ENCODE peak calls at places on chromosomes 6 and 20, in five cellular contexts. One of them, this sample, is unnamed.
A peak's percentile ranks its signal among the peaks of the same experiment; 100 is the strongest.

GRCh38 chr20:52972965-52973819 is 1.0 kb downstream of the TSHZ2 start:
- DNase-seq in H1: peak; percentile 68
- DNase-seq in upper lobe of left lung: no peak
- DNase-seq in endothelial cell of umbilical vein: no peak
- DNase-seq in Panc1: no peak
- DNase-seq in this sample: peak; percentile 83

GRCh38 chr20:16052406-16052805 is 520.8 kb downstream of the KIF16B start:
- DNase-seq in H1: no peak
- DNase-seq in upper lobe of left lung: no peak
- DNase-seq in endothelial cell of umbilical vein: no peak
- DNase-seq in Panc1: no peak
- DNase-seq in this sample: no peak

GRCh38 chr20:36569847-36570429 is 3.5 kb upstream of the TGIF2 start:
- DNase-seq in H1: no peak
- DNase-seq in upper lobe of left lung: no peak
- DNase-seq in endothelial cell of umbilical vein: no peak
- DNase-seq in Panc1: no peak
- DNase-seq in this sample: no peak

GRCh38 chr6:49552596-49552995 is 2.1 kb downstream of the C6orf141 start:
- DNase-seq in H1: no peak
- DNase-seq in upper lobe of left lung: no peak
- DNase-seq in endothelial cell of umbilical vein: no peak
- DNase-seq in Panc1: no peak
- DNase-seq in this sample: no peak

GRCh38 chr20:1938464-1939269 is 43.5 kb downstream of the SIRPA start:
- DNase-seq in H1: no peak
- DNase-seq in upper lobe of left lung: peak; percentile 14
- DNase-seq in endothelial cell of umbilical vein: no peak
- DNase-seq in Panc1: no peak
- DNase-seq in this sample: no peak

GRCh38 chr20:3889489-3890409 is 562 bp downstream of the PANK2 start:
- DNase-seq in H1: peak; percentile 53
- DNase-seq in upper lobe of left lung: peak; percentile 64
- DNase-seq in endothelial cell of umbilical vein: peak; percentile 53
- DNase-seq in Panc1: no peak
- DNase-seq in this sample: no peak

GRCh38 chr6:142695016-142695415 is 250.0 kb downstream of the HIVEP2 start:
- DNase-seq in H1: no peak
- DNase-seq in upper lobe of left lung: no peak
- DNase-seq in endothelial cell of umbilical vein: no peak
- DNase-seq in Panc1: no peak
- DNase-seq in this sample: peak; percentile 42

GRCh38 chr6:13924146-13924948 is 405 bp upstream of the RNF182 start:
- DNase-seq in H1: peak; percentile 87
- DNase-seq in upper lobe of left lung: peak; percentile 29
- DNase-seq in endothelial cell of umbilical vein: peak; percentile 37
- DNase-seq in Panc1: no peak
- DNase-seq in this sample: no peak

GRCh38 chr6:157220485-157220884 is 102.8 kb downstream of the TMEM242 start:
- DNase-seq in H1: no peak
- DNase-seq in upper lobe of left lung: no peak
- DNase-seq in endothelial cell of umbilical vein: no peak
- DNase-seq in Panc1: no peak
- DNase-seq in this sample: no peak

GRCh38 chr6:16921399-16922110 is 160.3 kb upstream of the ATXN1 start:
- DNase-seq in H1: no peak
- DNase-seq in upper lobe of left lung: no peak
- DNase-seq in endothelial cell of umbilical vein: no peak
- DNase-seq in Panc1: no peak
- DNase-seq in this sample: no peak

GRCh38 chr20:48802216-48802615 is 25.6 kb downstream of the PREX1 start:
- DNase-seq in H1: no peak
- DNase-seq in upper lobe of left lung: no peak
- DNase-seq in endothelial cell of umbilical vein: no peak
- DNase-seq in Panc1: no peak
- DNase-seq in this sample: no peak

GRCh38 chr6:88368071-88368787 is 202.1 kb upstream of the CNR1 start:
- DNase-seq in H1: no peak
- DNase-seq in upper lobe of left lung: no peak
- DNase-seq in endothelial cell of umbilical vein: no peak
- DNase-seq in Panc1: no peak
- DNase-seq in this sample: no peak

GRCh38 chr6:123873974-123874373 is 70.3 kb downstream of the NKAIN2 start:
- DNase-seq in H1: no peak
- DNase-seq in upper lobe of left lung: no peak
- DNase-seq in endothelial cell of umbilical vein: no peak
- DNase-seq in Panc1: no peak
- DNase-seq in this sample: no peak

GRCh38 chr6:15263780-15264374 is 18.0 kb downstream of the JARID2 start:
- DNase-seq in H1: no peak
- DNase-seq in upper lobe of left lung: no peak
- DNase-seq in endothelial cell of umbilical vein: no peak
- DNase-seq in Panc1: no peak
- DNase-seq in this sample: no peak

GRCh38 chr6:15265787-15266186 is 19.9 kb downstream of the JARID2 start:
- DNase-seq in H1: no peak
- DNase-seq in upper lobe of left lung: no peak
- DNase-seq in endothelial cell of umbilical vein: peak; percentile 29
- DNase-seq in Panc1: no peak
- DNase-seq in this sample: no peak

GRCh38 chr6:15264902-15265761 is 19.3 kb downstream of the JARID2 start:
- DNase-seq in H1: no peak
- DNase-seq in upper lobe of left lung: no peak
- DNase-seq in endothelial cell of umbilical vein: no peak
- DNase-seq in Panc1: no peak
- DNase-seq in this sample: no peak

GRCh38 chr6:15266423-15266996 is 20.6 kb downstream of the JARID2 start:
- DNase-seq in H1: no peak
- DNase-seq in upper lobe of left lung: peak; percentile 49
- DNase-seq in endothelial cell of umbilical vein: peak; percentile 53
- DNase-seq in Panc1: no peak
- DNase-seq in this sample: no peak

DNA sequence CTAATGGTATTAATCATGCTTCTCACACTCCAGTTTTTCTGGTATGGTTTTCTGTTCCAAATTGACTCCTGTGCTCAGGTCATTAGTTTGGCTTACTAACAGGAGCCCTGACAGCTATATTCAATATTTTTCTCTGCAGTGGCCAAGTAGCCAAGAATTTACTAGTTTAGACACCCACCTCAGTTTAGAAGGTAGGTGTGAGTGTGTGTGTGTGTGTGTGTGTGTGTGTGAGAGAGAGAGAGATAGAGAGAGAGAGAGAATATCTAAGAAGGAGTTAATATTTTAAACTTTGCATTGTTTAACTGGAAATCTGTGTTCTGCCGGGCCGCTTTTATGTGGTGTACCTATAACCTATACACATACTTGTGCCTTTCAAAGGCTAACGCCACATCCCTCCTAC is 18.5 kb downstream of the JARID2 start:
- DNase-seq in H1: no peak
- DNase-seq in upper lobe of left lung: no peak
- DNase-seq in endothelial cell of umbilical vein: no peak
- DNase-seq in Panc1: no peak
- DNase-seq in this sample: no peak
- H3K4me1 ChIP-seq in H1: peaks cover 42% of the 10 kb centered on the region
- H3K4me1 ChIP-seq in upper lobe of left lung: peaks cover 63% of the 10 kb centered on the region
- H3K4me1 ChIP-seq in endothelial cell of umbilical vein: peaks cover 29% of the 10 kb centered on the region
- H3K4me1 ChIP-seq in Panc1: no peaks in the 10 kb centered on the region
- H3K4me1 ChIP-seq in this sample: peaks cover 80% of the 10 kb centered on the region

DNA sequence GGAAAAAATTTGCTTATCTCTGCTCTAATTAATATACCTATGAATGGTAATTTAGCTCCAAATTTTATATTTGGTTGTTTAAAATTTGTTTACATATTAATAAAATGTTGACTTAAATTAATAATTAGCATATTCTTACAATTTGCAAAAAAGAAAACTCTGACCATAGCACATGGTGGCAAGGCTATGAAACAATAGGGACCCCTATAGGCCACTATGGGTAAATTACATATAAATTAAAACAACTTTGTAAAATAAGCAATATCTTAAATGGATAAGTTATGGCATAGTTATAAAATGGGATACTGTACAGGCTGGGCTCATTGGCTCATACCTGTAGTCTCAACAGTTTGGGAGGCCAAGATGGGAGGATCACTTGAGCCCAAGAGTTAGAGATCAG is 76.0 kb downstream of the MKKS start:
- DNase-seq in H1: no peak
- DNase-seq in upper lobe of left lung: no peak
- DNase-seq in endothelial cell of umbilical vein: peak; percentile 37
- DNase-seq in Panc1: no peak
- DNase-seq in this sample: no peak
- TF ChIP-seq CTCF in H1: peak; percentile 41
- TF ChIP-seq CTCF in upper lobe of left lung: no peak
- TF ChIP-seq CTCF in endothelial cell of umbilical vein: peak; percentile 13
- TF ChIP-seq CTCF in Panc1: peak; percentile 32
- TF ChIP-seq CTCF in this sample: no peak

DNA sequence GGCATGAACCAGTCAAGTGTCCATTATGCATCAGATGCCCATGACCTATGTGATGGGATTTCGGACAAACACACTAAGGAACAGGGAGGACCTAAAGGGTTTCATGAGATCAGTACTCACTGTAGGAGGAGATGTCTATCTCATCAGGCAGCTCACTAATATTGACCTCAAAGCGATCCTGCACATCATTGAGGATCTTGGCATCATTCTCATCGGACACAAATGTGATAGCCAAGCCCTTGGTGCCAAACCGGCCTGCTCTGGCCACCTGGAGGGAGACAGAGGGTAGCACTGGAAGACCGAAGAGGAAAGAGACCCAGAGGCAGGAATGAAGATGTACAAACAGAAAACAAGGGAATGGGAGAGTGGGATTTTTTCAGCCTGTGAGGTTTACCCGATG is 1.9 kb downstream of the MCCD1 start:
- DNase-seq in H1: no peak
- DNase-seq in upper lobe of left lung: no peak
- DNase-seq in endothelial cell of umbilical vein: no peak
- DNase-seq in Panc1: no peak
- DNase-seq in this sample: no peak
- TF ChIP-seq POLR2AphosphoS5 in H1: peak; percentile 25
- TF ChIP-seq POLR2AphosphoS5 in upper lobe of left lung: no peak
- TF ChIP-seq POLR2AphosphoS5 in endothelial cell of umbilical vein: peak; percentile 22
- TF ChIP-seq POLR2AphosphoS5 in Panc1: peak; percentile 27
- TF ChIP-seq POLR2AphosphoS5 in this sample: no peak

GRCh38 chr6:7912024-7912423 is 1.4 kb upstream of the TXNDC5 start:
- DNase-seq in H1: no peak
- DNase-seq in upper lobe of left lung: no peak
- DNase-seq in endothelial cell of umbilical vein: no peak
- DNase-seq in Panc1: no peak
- DNase-seq in this sample: no peak

GRCh38 chr6:7911345-7911725 is 747 bp upstream of the TXNDC5 start:
- DNase-seq in H1: no peak
- DNase-seq in upper lobe of left lung: no peak
- DNase-seq in endothelial cell of umbilical vein: no peak
- DNase-seq in Panc1: no peak
- DNase-seq in this sample: no peak

GRCh38 chr6:7910654-7911344 is at the start of gene TXNDC5:
- DNase-seq in H1: peak; percentile 82
- DNase-seq in upper lobe of left lung: peak; percentile 77
- DNase-seq in endothelial cell of umbilical vein: peak; percentile 77
- DNase-seq in Panc1: no peak
- DNase-seq in this sample: no peak

GRCh38 chr6:7909323-7910276 is 988 bp downstream of the TXNDC5 start:
- DNase-seq in H1: peak; percentile 79
- DNase-seq in upper lobe of left lung: peak; percentile 53
- DNase-seq in endothelial cell of umbilical vein: peak; percentile 84
- DNase-seq in Panc1: no peak
- DNase-seq in this sample: no peak

DNA sequence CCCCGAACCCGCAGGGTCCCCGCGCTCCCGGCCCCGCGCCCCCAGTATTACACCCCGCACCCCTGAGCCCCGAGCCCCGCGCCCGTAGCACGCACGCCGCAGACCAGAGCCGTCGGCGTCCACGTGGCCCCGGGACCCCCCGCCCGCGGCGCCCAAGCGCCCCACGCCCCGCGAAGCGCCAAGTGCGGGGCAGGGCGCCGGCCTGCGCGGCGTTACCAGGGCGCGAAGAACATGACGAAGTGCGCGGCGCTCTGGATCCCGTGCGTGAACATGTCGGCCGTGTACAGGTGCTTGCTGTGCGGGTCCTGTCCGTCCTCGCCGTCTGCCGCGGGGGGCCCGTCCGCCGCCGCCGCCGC is 312 bp downstream of the TXNDC5 start:
- DNase-seq in H1: no peak
- DNase-seq in upper lobe of left lung: no peak
- DNase-seq in endothelial cell of umbilical vein: no peak
- DNase-seq in Panc1: no peak
- DNase-seq in this sample: no peak
- H3K4me1 ChIP-seq in H1: peaks cover 2% of the 10 kb centered on the region
- H3K4me1 ChIP-seq in upper lobe of left lung: peaks cover 16% of the 10 kb centered on the region
- H3K4me1 ChIP-seq in endothelial cell of umbilical vein: peaks cover 45% of the 10 kb centered on the region
- H3K4me1 ChIP-seq in Panc1: peaks cover 13% of the 10 kb centered on the region
- H3K4me1 ChIP-seq in this sample: peaks cover 28% of the 10 kb centered on the region

DNA sequence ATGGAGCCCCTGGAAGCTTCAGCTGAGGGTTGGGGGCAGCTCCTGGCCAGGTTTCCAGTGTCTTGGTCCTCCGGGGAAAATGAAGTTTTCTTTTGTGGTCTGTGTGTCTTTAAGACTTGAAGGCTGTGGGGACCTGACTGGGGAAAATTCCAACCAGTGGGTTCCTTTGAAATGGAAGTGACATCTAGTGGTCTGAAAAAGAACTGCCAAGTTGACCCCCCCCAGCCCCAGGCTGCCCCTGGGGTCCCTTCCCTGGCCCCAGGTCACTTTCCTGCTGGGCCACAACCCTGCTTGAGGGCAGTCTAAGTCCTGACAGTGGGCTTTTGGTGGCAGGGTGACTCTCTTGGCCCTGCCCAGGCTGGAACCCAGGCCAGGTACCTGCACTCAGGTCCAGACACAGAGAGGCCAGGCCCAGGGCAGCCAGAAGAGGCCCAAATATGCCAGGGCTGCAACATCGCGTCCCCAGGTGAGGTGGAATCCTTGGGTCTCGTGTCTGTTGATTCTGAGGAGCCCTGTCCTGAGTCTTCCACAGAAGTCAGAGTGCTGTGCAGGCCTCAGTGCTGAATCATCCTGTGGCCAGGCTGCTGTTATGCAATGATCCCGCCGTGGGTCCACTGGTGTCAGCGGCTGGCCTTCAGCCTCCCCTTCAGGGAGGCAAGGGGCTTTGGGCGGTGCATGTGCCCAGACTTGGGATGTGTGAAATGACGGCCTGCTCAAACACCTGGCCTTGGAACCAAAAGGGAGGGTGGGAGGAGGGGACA is 68.4 kb downstream of the VEGFA start:
- DNase-seq in H1: no peak
- DNase-seq in upper lobe of left lung: peak; percentile 79
- DNase-seq in endothelial cell of umbilical vein: peak; percentile 31
- DNase-seq in Panc1: no peak
- DNase-seq in this sample: no peak
- TF ChIP-seq CTCF in H1: peak; percentile 54
- TF ChIP-seq CTCF in upper lobe of left lung: peak; percentile 24
- TF ChIP-seq CTCF in endothelial cell of umbilical vein: peak; percentile 58
- TF ChIP-seq CTCF in Panc1: peak; percentile 73
- TF ChIP-seq CTCF in this sample: no peak

This sample was measured in esophagus muscularis mucosa.